ENCODE peak calls at places on chromosomes 2 and 18, in nine cellular contexts. H is hepatocyte, C is GM23338, I is K562, K is mammary epithelial cell, S is HepG2, E is HCT116, B is A673, Y is GM23248. M is an unnamed sample.
A peak's percentile ranks its signal among the peaks of the same experiment; 100 is the strongest.

GRCh38 chr18:58468191-58468590 is 160.7 kb downstream of the ALPK2 start:
- DNase-seq in K (peak; percentile 61), S (no peak), Y (no peak), E (no peak), B (no peak), H (no peak), I (no peak), C (no peak), M (no peak)

GRCh38 chr2:171564463-171564862 is 42.2 kb downstream of the CYBRD1 start:
- DNase-seq in H (peak; percentile 16), E (no peak), Y (no peak), I (no peak), K (no peak), S (no peak), C (no peak), B (no peak), M (no peak)

GRCh38 chr2:39665811-39666488 is at the start of gene TMEM178A:
- DNase-seq in S (no peak), B (peak; percentile 9), K (no peak), H (peak; percentile 39), Y (peak; percentile 32), E (no peak), I (no peak), C (peak; percentile 79), M (peak; percentile 64)

GRCh38 chr2:201233192-201234166 is 26.9 kb upstream of the CASP8 start:
- DNase-seq in K (peak; percentile 93), H (peak; percentile 75), S (peak; percentile 96), Y (peak; percentile 36), I (peak; percentile 80), C (peak; percentile 77), B (peak; percentile 89), E (peak; percentile 83), M (no peak)

GRCh38 chr2:12107849-12108420 is 361.5 kb downstream of the LPIN1 start:
- DNase-seq in Y (no peak), B (no peak), I (no peak), C (no peak), K (no peak), S (no peak), E (no peak), H (no peak), M (no peak)

GRCh38 chr2:215137741-215138340 is 585 bp downstream of the ABCA12 start:
- DNase-seq in C (no peak), E (peak; percentile 43), B (peak; percentile 43), H (no peak), K (peak; percentile 87), S (no peak), I (no peak), Y (peak; percentile 69), M (no peak)

GRCh38 chr2:161474920-161475319 is 58.8 kb downstream of the TBR1 start:
- DNase-seq in S (no peak), K (no peak), C (no peak), I (no peak), H (no peak), B (no peak), Y (no peak), E (no peak), M (no peak)

GRCh38 chr2:229715895-229716507 is 1.6 kb upstream of the DNER start:
- DNase-seq in H (peak; percentile 11), B (peak; percentile 67), K (peak; percentile 37), Y (no peak), S (peak; percentile 34), C (peak; percentile 83), E (peak; percentile 64), I (peak; percentile 22), M (peak; percentile 65)

GRCh38 chr2:71071681-71072398 is 3.4 kb downstream of the NAGK start:
- DNase-seq in S (no peak), I (peak; percentile 36), E (no peak), C (peak; percentile 47), B (no peak), H (no peak), K (peak; percentile 40), Y (no peak), M (no peak)

GRCh38 chr18:69898241-69898861 is 49.3 kb downstream of the CD226 start:
- DNase-seq in Y (no peak), B (no peak), K (no peak), I (no peak), H (no peak), S (peak; percentile 18), C (no peak), E (no peak), M (no peak)

GRCh38 chr18:69895081-69896047 is 52.3 kb downstream of the CD226 start:
- DNase-seq in S (no peak), K (no peak), E (no peak), H (no peak), I (no peak), B (no peak), Y (no peak), C (no peak), M (no peak)

GRCh38 chr18:69900941-69901340 is 46.7 kb downstream of the CD226 start:
- DNase-seq in K (no peak), S (no peak), C (no peak), Y (no peak), E (no peak), B (no peak), H (no peak), I (no peak), M (no peak)

GRCh38 chr18:69894467-69894866 is 53.2 kb downstream of the CD226 start:
- DNase-seq in E (no peak), C (no peak), I (no peak), H (no peak), K (no peak), S (no peak), Y (no peak), B (no peak), M (no peak)

DNA sequence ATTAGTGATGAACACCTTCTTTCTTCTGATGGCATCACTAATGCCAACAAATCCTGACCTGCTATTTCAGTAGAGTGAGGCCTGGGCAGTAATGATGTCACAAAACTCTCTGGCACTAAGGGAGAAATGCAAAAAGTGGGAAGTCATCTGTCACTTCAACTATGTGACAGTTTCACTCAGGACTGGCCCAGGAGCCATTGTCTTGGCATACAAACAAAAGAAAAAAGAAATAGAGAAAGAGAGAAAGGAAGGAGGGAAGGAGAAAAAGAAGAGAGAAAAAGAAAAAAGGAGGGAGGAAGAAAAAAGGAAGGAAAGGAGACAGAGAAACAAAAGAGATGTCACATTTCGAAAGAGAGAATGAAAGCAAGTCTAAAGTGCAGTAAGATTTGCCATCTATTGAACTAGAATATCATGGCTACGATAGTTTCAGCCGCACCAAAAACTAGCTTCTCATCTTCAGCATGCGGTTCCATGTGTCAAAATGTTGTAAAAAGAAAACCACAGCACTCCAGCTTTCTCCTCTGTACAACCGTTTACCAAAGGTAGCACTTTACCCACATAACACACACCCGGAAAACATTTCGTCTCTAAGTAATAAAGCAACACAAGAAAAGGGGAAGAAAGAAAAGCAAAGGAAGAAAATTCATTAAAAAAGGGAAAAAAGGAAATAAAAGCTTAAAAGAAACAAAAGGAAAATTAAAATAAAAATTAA is 50.1 kb downstream of the CD226 start:
- DNase-seq in H (no peak), S (no peak), Y (no peak), C (no peak), E (no peak), I (no peak), K (no peak), B (no peak), M (no peak)
- H3K4me3 ChIP-seq in H (no peak overlapping the region), S (no peak overlapping the region), Y (no peak overlapping the region), C (no peak overlapping the region), E (no peak overlapping the region), I (no peak overlapping the region), K (no peak overlapping the region), B (no peak overlapping the region), M (no peak overlapping the region)

DNA sequence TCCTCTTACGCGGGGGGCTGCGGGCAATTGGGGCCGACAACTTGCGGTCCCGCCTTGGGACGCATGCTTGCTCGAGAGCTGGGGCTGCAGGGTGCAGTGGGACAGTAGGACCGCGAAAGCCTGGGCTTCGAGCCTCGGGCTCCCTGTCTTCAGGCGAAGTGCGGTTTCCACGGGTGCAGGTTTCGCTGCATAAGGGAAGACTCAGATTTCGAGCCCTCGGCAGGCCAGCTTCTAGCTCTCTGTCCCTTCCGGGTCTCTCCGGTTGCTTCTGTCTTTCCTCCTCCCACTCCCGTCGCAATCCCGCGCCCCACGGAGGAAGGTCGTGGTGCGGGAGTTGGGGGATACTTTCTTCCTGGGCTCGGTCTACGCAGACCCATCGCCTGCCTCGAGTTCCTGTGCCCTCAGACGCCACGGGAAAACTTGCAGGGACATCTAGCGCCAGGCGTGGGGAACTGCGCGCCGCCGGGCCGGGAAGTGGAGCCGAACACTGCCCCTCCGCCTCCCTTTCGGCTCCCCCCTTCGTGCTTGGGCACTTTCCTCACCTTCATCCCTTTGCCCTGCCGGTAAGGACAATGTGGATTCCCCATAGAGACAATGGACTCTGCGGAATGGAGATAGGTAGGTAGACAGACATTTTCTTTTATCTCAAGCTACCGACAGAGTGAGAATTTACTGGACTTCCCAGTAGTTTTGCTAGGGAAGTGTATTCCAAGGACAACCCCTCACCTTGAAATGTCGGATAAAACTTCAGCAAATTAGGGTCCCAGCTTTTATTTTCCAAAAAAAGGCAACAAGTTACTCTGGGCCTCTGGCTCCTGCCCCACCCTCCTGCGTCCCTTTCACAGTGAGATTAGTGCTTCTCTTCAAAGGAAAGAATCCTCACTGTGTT is 4.2 kb upstream of the HOXD13 start:
- DNase-seq in C (peak; percentile 88), I (peak; percentile 71), S (peak; percentile 40), Y (peak; percentile 85), B (peak; percentile 76), H (peak; percentile 76), K (peak; percentile 37), E (peak; percentile 22), M (peak; percentile 76)
- TF ChIP-seq EZH2 in C (peak; percentile 82), I (peak; percentile 70), S (peak; percentile 76), Y (peak; percentile 44), B (no peak), H (peak; percentile 78), K (peak; percentile 85), E (no peak), M (peak; percentile 95)

GRCh38 chr2:104841694-104842093 is 12.2 kb upstream of the POU3F3 start:
- DNase-seq in I (no peak), E (no peak), H (no peak), S (no peak), C (no peak), Y (no peak), B (no peak), K (no peak), M (no peak)

GRCh38 chr2:104836837-104837236 is 17.1 kb upstream of the POU3F3 start:
- DNase-seq in Y (no peak), B (no peak), H (no peak), I (no peak), E (no peak), K (no peak), S (no peak), C (no peak), M (no peak)

GRCh38 chr2:104844813-104845551 is 8.9 kb upstream of the POU3F3 start:
- DNase-seq in H (no peak), B (no peak), S (no peak), E (no peak), I (no peak), Y (no peak), K (no peak), C (peak; percentile 86), M (peak; percentile 94)

GRCh38 chr2:104840151-104840550 is 13.8 kb upstream of the POU3F3 start:
- DNase-seq in H (no peak), B (no peak), E (no peak), K (no peak), Y (no peak), S (no peak), I (no peak), C (no peak), M (no peak)

GRCh38 chr2:104840916-104841315 is 13.0 kb upstream of the POU3F3 start:
- DNase-seq in B (no peak), H (no peak), E (no peak), S (no peak), K (no peak), C (no peak), I (no peak), Y (no peak), M (no peak)
- H3K27me3 ChIP-seq in B (peaks cover 71% of the 10 kb centered on the region), H (peaks cover 73% of the 10 kb centered on the region), E (no peaks in the 10 kb centered on the region), S (peaks cover 27% of the 10 kb centered on the region), K (peaks cover 34% of the 10 kb centered on the region), C (peaks cover 60% of the 10 kb centered on the region), I (no peaks in the 10 kb centered on the region), Y (peaks cover 47% of the 10 kb centered on the region), M (peaks cover 70% of the 10 kb centered on the region)

GRCh38 chr2:31234690-31235503 is 945 bp downstream of the EHD3 start:
- DNase-seq in I (no peak), C (no peak), E (no peak), H (no peak), K (no peak), S (no peak), B (no peak), Y (no peak), M (no peak)
- H3K4me3 ChIP-seq in I (no peak overlapping the region), C (peak overlapping the region; percentile 77), E (no peak overlapping the region), H (peak overlapping the region; percentile 55), K (peak overlapping the region; percentile 69), S (no peak overlapping the region), B (peak overlapping the region; percentile 55), Y (peak overlapping the region; percentile 75), M (peak overlapping the region; percentile 69)